ENCODE peak calls at places on chromosomes 13 and 19, in four cellular contexts. T is tibial nerve, Y is thoracic aorta, N is left ventricle myocardium inferior. Z is an unnamed sample.

GRCh38 chr13:42066542-42066941 is 18.1 kb downstream of the DGKH start:
- DNase-seq in T (no peak), Y (no peak), N (no peak), Z (no peak)

GRCh38 chr19:51207747-51208146 is 17.1 kb upstream of the CD33 start:
- DNase-seq in T (no peak), Y (no peak), N (no peak), Z (no peak)

GRCh38 chr19:28292822-28293500 is 920.0 kb downstream of the UQCRFS1 start:
- DNase-seq in T (no peak), Y (no peak), N (no peak), Z (no peak)

GRCh38 chr13:22235950-22236290 is 565.0 kb downstream of the FGF9 start:
- DNase-seq in T (no peak), Y (no peak), N (no peak), Z (no peak)

GRCh38 chr13:44045179-44045562 is 165.5 kb downstream of the LACC1 start:
- DNase-seq in T (no peak), Y (no peak), N (no peak), Z (no peak)

GRCh38 chr19:51710163-51710562 is 13.6 kb downstream of the HAS1 start:
- DNase-seq in T (no peak), Y (no peak), N (no peak), Z (no peak)

GRCh38 chr19:2542341-2543069 is 66.6 kb downstream of the GADD45B start:
- DNase-seq in T (no peak), Y (no peak), N (peak; percentile 20), Z (no peak)

GRCh38 chr19:17790059-17790780 is 4.7 kb upstream of the B3GNT3 start:
- DNase-seq in T (no peak), Y (no peak), N (no peak), Z (no peak)

GRCh38 chr19:1311543-1312091 is 25.9 kb downstream of the EFNA2 start:
- DNase-seq in T (no peak), Y (no peak), N (no peak), Z (no peak)

GRCh38 chr19:10293637-10294367 is 4.0 kb downstream of the ICAM5 start:
- DNase-seq in T (no peak), Y (no peak), N (no peak), Z (no peak)

GRCh38 chr19:42270346-42271044 is 1.4 kb downstream of the CIC start:
- DNase-seq in T (peak; percentile 44), Y (no peak), N (no peak), Z (no peak)

GRCh38 chr19:40693896-40694295 is 3.4 kb upstream of the NUMBL start:
- DNase-seq in T (no peak), Y (no peak), N (no peak), Z (no peak)

GRCh38 chr13:54958781-54959180 is 1930.2 kb downstream of the OLFM4 start:
- DNase-seq in T (no peak), Y (no peak), N (no peak), Z (no peak)

GRCh38 chr19:18415177-18415867 is 3.9 kb upstream of the SSBP4 start:
- DNase-seq in T (peak; percentile 61), Y (no peak), N (peak; percentile 81), Z (peak; percentile 56)

GRCh38 chr19:18771328-18772242 is 19.5 kb downstream of the COMP start:
- DNase-seq in T (no peak), Y (no peak), N (no peak), Z (no peak)

GRCh38 chr13:24274452-24274971 is 34.9 kb upstream of the C1QTNF9 start:
- DNase-seq in T (no peak), Y (no peak), N (peak; percentile 62), Z (no peak)

GRCh38 chr13:33208290-33208990 is 77.1 kb downstream of the STARD13 start:
- DNase-seq in T (no peak), Y (no peak), N (no peak), Z (no peak)

GRCh38 chr13:33213797-33214196 is 71.8 kb downstream of the STARD13 start:
- DNase-seq in T (no peak), Y (no peak), N (no peak), Z (no peak)

GRCh38 chr13:33212396-33212795 is 73.2 kb downstream of the STARD13 start:
- DNase-seq in T (no peak), Y (no peak), N (no peak), Z (no peak)

GRCh38 chr13:33217256-33217655 is 68.3 kb downstream of the STARD13 start:
- DNase-seq in T (no peak), Y (no peak), N (no peak), Z (no peak)

DNA sequence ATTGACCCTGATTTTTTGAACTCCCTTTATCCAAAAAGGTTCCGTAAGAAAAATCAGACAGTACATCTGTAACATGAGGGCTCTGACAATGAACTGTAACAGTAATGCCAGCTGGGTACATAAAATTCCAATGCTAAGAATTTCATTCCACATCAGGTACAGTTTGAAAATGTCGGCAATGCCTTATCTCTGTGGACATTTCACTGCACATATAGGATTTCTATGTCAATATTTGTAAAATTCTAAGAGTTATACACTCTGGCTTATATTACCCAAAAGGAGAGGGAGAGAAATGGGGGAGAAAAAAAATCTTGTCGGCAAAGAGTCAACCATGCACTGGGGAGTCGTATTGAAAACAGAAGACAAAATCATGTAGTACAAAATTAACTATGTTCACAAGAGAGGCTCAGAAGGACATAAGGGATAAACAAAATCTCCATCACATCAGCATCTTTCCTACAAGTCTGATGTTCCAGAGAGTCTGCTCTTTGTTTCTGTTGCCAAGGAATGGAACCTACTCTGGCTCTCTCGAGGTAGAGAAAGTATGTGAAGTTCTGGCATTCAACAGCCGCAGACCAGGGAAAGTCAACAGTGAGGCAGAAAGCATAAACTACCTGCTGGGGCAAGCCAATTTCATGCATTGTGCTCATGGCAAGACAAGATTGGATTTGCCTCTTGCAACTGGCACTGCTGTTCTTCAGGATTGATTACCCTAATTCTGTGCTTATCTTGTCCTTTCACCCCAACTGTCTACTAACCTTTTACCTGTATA is 72.3 kb downstream of the STARD13 start:
- DNase-seq in T (no peak), Y (no peak), N (no peak), Z (no peak)
- H3K4me3 ChIP-seq in T (no peak overlapping the region), Y (no peak overlapping the region), N (no peak overlapping the region), Z (no peak overlapping the region)

DNA sequence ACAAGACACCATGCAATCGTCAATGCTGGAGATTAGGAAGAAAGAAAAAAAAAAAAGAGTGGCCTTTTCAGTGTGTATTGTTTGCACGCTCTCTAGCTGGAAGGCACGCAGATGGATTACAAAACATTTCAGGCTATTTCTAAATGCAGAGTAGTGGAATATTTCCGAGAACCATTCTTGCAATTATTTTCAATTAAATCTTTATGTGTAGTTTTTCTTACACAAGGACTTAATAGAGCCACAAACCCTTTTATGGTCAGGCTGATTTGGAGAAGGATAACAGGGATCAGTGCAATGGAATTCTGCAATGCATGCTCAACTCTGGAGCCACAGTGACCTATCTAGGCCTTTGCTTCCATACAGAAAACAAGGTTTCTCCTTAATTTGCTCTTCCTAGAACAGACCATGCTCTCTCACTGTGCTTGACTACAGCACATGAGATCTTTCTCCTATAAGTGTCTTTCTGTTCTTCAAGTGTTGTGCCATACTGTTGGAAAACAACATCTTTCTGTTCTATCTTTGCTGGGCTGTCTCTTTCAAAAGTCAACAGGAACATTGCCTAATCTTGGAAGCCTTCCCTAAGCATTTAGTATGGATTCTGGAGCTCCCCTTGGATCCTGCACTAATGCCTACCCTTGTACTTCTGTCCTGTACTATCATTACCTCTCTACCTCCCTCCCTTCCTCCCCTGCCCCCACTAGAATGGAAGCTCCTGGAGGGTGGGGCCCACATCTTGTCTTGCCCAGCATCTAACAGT is 26.9 kb downstream of the STARD13 start:
- DNase-seq in T (no peak), Y (no peak), N (no peak), Z (no peak)
- H3K27ac ChIP-seq in T (peak overlapping the region; percentile 53), Y (no peak overlapping the region), N (peak overlapping the region; percentile 88), Z (peak overlapping the region; percentile 63)

GRCh38 chr19:44845612-44846454 is at the start of gene NECTIN2:
- DNase-seq in T (peak; percentile 100), Y (peak; percentile 100), N (peak; percentile 100), Z (peak; percentile 97)
- TF ChIP-seq CTCF in T (peak; percentile 83), Y (peak; percentile 62), N (peak; percentile 70), Z (peak; percentile 67)

GRCh38 chr19:49128545-49129237 is 9.3 kb downstream of the PPFIA3 start:
- DNase-seq in T (no peak), Y (no peak), N (no peak), Z (no peak)
- H3K4me3 ChIP-seq in T (no peak overlapping the region), Y (peak overlapping the region; percentile 60), N (peak overlapping the region; percentile 56), Z (peak overlapping the region; percentile 27)

GRCh38 chr13:71625694-71626093 is 241.3 kb downstream of the DACH1 start:
- DNase-seq in T (no peak), Y (no peak), N (no peak), Z (no peak)
- H3K27ac ChIP-seq in T (no peak overlapping the region), Y (no peak overlapping the region), N (peak overlapping the region; percentile 73), Z (peak overlapping the region; percentile 17)